ENCODE peak calls at places on chromosomes 3 and 15, in six cellular contexts. S, D, N, K, Z and E are unnamed samples.

GRCh38 chr3:118782755-118783202 is 251.9 kb downstream of the IGSF11 start:
- DNase-seq in S (no peak), D (no peak), N (no peak), K (no peak), Z (no peak), E (peak; percentile 37)

GRCh38 chr3:108044699-108045098 is 46.1 kb downstream of the CD47 start:
- DNase-seq in S (no peak), D (no peak), N (no peak), K (no peak), Z (no peak), E (no peak)

GRCh38 chr15:73964736-73965093 is 27.4 kb downstream of the STOML1 start:
- DNase-seq in S (peak; percentile 80), D (peak; percentile 90), N (peak; percentile 69), K (peak; percentile 54), Z (peak; percentile 83), E (no peak)

GRCh38 chr3:30457081-30457480 is 149.3 kb upstream of the TGFBR2 start:
- DNase-seq in S (no peak), D (no peak), N (no peak), K (no peak), Z (no peak), E (no peak)

GRCh38 chr15:39747326-39747725 is 35.3 kb downstream of the FSIP1 start:
- DNase-seq in S (peak; percentile 81), D (no peak), N (peak; percentile 57), K (no peak), Z (no peak), E (no peak)

GRCh38 chr3:73060302-73060723 is 1.1 kb upstream of the EBLN2 start:
- DNase-seq in S (peak; percentile 65), D (no peak), N (peak; percentile 91), K (no peak), Z (no peak), E (no peak)

GRCh38 chr15:67253517-67254237 is 784 bp downstream of the AAGAB start:
- DNase-seq in S (peak; percentile 47), D (no peak), N (peak; percentile 28), K (no peak), Z (no peak), E (no peak)

GRCh38 chr15:76575177-76576078 is 238.9 kb downstream of the ISL2 start:
- DNase-seq in S (no peak), D (no peak), N (no peak), K (no peak), Z (no peak), E (no peak)

GRCh38 chr3:195183071-195183776 is 87.7 kb downstream of the XXYLT1 start:
- DNase-seq in S (no peak), D (no peak), N (peak; percentile 40), K (no peak), Z (no peak), E (no peak)

GRCh38 chr3:87082806-87083440 is 92.0 kb upstream of the VGLL3 start:
- DNase-seq in S (peak; percentile 85), D (no peak), N (peak; percentile 73), K (no peak), Z (peak; percentile 45), E (no peak)

GRCh38 chr15:22867886-22868285 is 29.4 kb downstream of the NIPA2 start:
- DNase-seq in S (no peak), D (no peak), N (no peak), K (no peak), Z (no peak), E (no peak)

GRCh38 chr3:18424862-18425640 is at the start of gene SATB1:
- DNase-seq in S (peak; percentile 49), D (peak; percentile 93), N (peak; percentile 60), K (peak; percentile 69), Z (peak; percentile 89), E (no peak)

GRCh38 chr15:29093065-29093435 is 176.6 kb downstream of the NSMCE3 start:
- DNase-seq in S (no peak), D (no peak), N (no peak), K (no peak), Z (no peak), E (no peak)

GRCh38 chr3:106130384-106131084 is 261.7 kb upstream of the CBLB start:
- DNase-seq in S (peak; percentile 87), D (no peak), N (peak; percentile 79), K (no peak), Z (no peak), E (no peak)

GRCh38 chr15:60275624-60276023 is 122.2 kb downstream of the ANXA2 start:
- DNase-seq in S (no peak), D (no peak), N (no peak), K (no peak), Z (no peak), E (no peak)

DNA sequence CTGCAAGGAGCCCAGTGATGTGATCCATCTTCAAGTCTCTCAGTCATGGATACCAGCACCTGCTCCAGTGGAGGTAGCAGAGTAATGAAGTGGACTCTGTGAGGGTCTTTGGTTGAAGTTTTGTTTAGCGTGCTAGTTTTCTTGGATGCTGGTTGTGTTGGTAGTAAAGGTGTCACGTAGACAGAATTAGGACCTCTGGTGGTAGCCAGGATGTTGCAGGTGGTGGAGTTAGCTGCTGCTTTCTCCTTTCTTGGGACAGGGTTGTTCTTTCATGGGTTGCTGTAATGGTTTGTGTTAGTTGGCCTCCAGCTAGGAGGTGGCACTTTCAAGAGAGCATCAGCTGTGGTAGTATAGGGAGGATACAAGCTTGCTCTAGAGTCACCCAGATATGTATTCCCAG is 125.2 kb downstream of the ANXA2 start:
- DNase-seq in S (no peak), D (no peak), N (no peak), K (no peak), Z (no peak), E (no peak)
- TF ChIP-seq CTCF in S (no peak), D (no peak), N (no peak), K (no peak), Z (no peak), E (peak; percentile 16)

DNA sequence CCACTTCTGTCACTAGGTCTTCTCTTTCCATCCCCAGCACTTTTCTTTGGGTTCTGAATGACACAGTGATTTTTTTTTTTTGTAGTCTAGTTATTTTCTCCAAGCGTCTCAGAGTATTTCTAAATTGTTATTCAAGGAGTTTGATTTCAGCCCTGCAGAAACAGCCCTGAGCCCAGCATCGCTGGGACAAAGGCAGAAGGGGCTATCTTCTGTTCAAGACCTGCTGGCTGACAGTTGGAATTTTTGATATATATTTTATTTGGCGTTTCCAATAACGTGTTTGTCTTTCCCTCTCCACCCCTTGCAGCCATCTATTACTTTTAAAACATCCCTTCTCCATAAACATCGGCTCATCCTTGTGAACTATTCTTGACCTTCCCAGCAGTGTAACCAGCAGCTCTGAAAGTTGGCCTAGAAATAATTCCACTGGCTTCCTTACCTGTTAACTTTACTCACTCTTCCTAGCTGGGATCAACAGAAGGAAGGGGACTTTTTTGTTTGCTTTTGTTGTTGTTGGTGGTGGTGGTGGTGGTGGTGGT is 5.5 kb upstream of the MEIS2 start:
- DNase-seq in S (peak; percentile 52), D (no peak), N (no peak), K (no peak), Z (no peak), E (no peak)
- H3K4me3 ChIP-seq in S (peak overlapping the region; percentile 5), D (no peak overlapping the region), N (no peak overlapping the region), K (no peak overlapping the region), Z (no peak overlapping the region), E (no peak overlapping the region)

GRCh38 chr3:176578316-176578715 is 619.0 kb downstream of the TBL1XR1 start:
- DNase-seq in S (no peak), D (no peak), N (no peak), K (no peak), Z (no peak), E (no peak)
- TF ChIP-seq CTCF in S (no peak), D (no peak), N (no peak), K (no peak), Z (no peak), E (no peak)

DNA sequence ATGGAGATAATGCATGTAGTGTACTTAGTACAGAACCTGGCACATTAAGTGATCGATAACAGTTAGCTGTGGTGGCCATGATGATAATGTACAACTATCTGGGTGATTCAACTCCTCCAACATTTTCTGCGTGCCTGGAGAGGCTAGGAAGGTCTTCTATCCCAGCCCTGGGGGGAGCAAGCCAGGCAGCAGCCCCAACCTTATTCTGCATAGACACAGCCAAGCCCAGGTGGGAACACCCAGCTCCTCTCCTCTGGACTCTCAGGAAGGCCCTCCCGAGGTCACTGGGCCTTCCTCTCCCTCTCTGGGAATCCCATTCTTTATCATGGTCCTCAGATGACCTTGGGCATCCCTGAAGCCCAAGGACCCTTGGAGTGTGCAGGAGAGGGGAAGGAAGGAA is 5.1 kb upstream of the TLE3 start:
- DNase-seq in S (no peak), D (no peak), N (no peak), K (no peak), Z (no peak), E (no peak)
- H3K4me3 ChIP-seq in S (no peak overlapping the region), D (no peak overlapping the region), N (no peak overlapping the region), K (no peak overlapping the region), Z (no peak overlapping the region), E (no peak overlapping the region)